ENCODE peak calls at places on chromosomes 5 and 9, in nine cellular contexts. L is right atrium auricular region, R is upper lobe of right lung, G is GM12864, J is fibroblast of pulmonary artery, W is heart left ventricle, T is tibial artery, N is pancreas, O is MM.1S. U is an unnamed sample.

GRCh38 chr5:56993241-56993640 is 41.3 kb upstream of the MIER3 start:
- DNase-seq in R (no peak), T (no peak), G (no peak), L (no peak), J (peak; percentile 1), O (no peak), N (no peak), W (no peak), U (no peak)

GRCh38 chr9:17837931-17838330 is 259.1 kb downstream of the SH3GL2 start:
- DNase-seq in L (no peak), W (no peak), R (no peak), T (no peak), J (peak; percentile 20), N (no peak), G (no peak), O (no peak), U (no peak)

GRCh38 chr9:133368249-133368881 is 7.5 kb downstream of the SURF4 start:
- DNase-seq in O (no peak), W (no peak), R (no peak), N (peak; percentile 53), J (no peak), G (no peak), L (no peak), T (no peak), U (no peak)

GRCh38 chr9:83620841-83621636 is 1.9 kb upstream of the IDNK start:
- DNase-seq in W (no peak), G (no peak), T (no peak), R (no peak), O (peak; percentile 46), J (peak; percentile 69), N (peak; percentile 55), L (no peak), U (peak; percentile 65)

GRCh38 chr5:66498791-66499207 is 97.4 kb upstream of the MAST4 start:
- DNase-seq in J (peak; percentile 60), G (no peak), W (peak; percentile 37), O (no peak), L (no peak), R (no peak), T (no peak), N (no peak), U (peak; percentile 11)

GRCh38 chr5:177430972-177431316 is 4.5 kb downstream of the GRK6 start:
- DNase-seq in W (no peak), J (no peak), R (peak; percentile 57), L (no peak), N (no peak), T (no peak), G (no peak), O (no peak), U (no peak)

GRCh38 chr9:86352440-86353106 is 1.6 kb downstream of the TUT7 start:
- DNase-seq in G (no peak), L (no peak), W (no peak), R (no peak), T (no peak), J (peak; percentile 29), N (no peak), O (peak; percentile 71), U (peak; percentile 62)

GRCh38 chr9:101880846-101881245 is 142.4 kb upstream of the GRIN3A start:
- DNase-seq in L (no peak), G (no peak), N (no peak), T (no peak), R (no peak), W (no peak), O (no peak), J (no peak), U (no peak)

GRCh38 chr5:130213607-130214006 is 309.3 kb downstream of the CHSY3 start:
- DNase-seq in J (peak; percentile 49), O (no peak), N (no peak), T (no peak), L (no peak), W (no peak), G (no peak), R (no peak), U (no peak)

GRCh38 chr5:15450949-15451348 is 49.0 kb upstream of the FBXL7 start:
- DNase-seq in T (no peak), W (no peak), R (no peak), L (no peak), G (no peak), N (no peak), J (no peak), O (no peak), U (no peak)

DNA sequence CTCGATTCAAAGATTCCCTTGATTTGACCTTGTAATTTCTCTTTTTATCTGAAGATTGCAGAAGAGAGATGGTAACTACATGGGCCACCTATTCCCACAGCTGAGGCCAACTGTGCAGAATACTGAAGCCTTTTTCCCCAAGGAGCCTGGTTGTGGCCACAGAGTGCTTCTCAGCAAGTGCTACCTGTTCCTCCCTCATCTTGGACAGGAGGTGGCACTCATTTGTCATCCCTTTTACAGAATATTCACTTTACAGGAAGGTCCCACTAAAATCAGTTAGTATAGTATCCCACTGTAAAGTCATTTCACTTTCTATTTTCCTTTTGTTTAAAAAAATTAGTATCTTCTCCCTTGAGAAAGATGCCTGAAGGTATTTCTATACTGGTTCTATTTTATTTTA is 346.4 kb downstream of the ARL15 start:
- DNase-seq in L (no peak), N (no peak), R (no peak), T (no peak), O (no peak), J (no peak), G (no peak), W (no peak), U (no peak)
- TF ChIP-seq CTCF in L (no peak), N (no peak), R (no peak), T (no peak), O (no peak), J (no peak), G (no peak), W (no peak), U (peak; percentile 1)

GRCh38 chr5:172182291-172182690 is 5.7 kb downstream of the STK10 start:
- DNase-seq in N (no peak), W (no peak), L (no peak), G (no peak), T (no peak), O (no peak), R (no peak), J (no peak), U (no peak)

GRCh38 chr5:172180936-172181335 is 7.1 kb downstream of the STK10 start:
- DNase-seq in J (no peak), L (no peak), T (no peak), G (no peak), O (no peak), N (no peak), W (no peak), R (no peak), U (no peak)

GRCh38 chr5:172178301-172179031 is 9.6 kb downstream of the STK10 start:
- DNase-seq in G (no peak), R (no peak), T (no peak), W (no peak), J (no peak), L (no peak), N (no peak), O (peak; percentile 54), U (peak; percentile 79)

GRCh38 chr5:172177232-172177631 is 10.8 kb downstream of the STK10 start:
- DNase-seq in T (no peak), G (no peak), J (no peak), W (no peak), R (no peak), O (no peak), L (no peak), N (no peak), U (no peak)

GRCh38 chr5:172179032-172179989 is 8.7 kb downstream of the STK10 start:
- DNase-seq in J (peak; percentile 74), L (no peak), W (peak; percentile 35), G (no peak), O (peak; percentile 73), R (no peak), N (no peak), T (no peak), U (peak; percentile 85)
- H3K4me3 ChIP-seq in J (peak overlapping the region; percentile 5), L (peak overlapping the region; percentile 3), W (peak overlapping the region; percentile 20), G (peak overlapping the region; percentile 8), O (peak overlapping the region; percentile 43), R (peak overlapping the region; percentile 17), N (no peak overlapping the region), T (no peak overlapping the region), U (peak overlapping the region; percentile 53)

DNA sequence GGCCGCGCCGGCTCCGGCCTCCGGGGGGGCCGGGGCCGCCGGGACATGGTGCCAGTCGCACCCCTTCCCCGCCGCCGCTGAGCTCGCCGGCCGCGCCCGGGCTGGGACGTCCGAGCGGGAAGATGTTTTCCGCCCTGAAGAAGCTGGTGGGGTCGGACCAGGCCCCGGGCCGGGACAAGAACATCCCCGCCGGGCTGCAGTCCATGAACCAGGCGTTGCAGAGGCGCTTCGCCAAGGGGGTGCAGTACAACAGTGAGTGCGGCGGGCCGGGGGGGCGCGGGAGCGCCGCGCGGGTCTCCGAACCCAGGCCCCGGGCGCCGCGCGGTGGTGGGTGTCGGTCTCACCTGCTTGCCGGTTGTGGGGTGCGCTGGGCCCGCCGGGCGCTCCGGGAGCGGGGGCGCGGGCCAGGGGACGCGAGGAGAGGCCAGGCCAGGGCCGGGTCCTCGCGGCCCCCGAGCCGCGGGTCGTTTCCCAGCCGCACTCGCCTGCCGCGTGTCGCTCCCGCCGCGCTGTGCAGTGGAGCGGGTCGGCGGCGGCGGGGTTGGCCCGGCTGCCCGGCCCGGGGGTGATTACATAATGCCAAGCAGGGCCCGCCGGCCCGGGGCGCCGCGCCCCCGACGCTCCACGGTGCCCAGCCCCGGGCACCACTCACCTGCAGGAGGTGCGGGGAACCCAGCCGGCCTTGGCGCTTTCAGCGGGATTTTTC is 480 bp downstream of the RABL6 start:
- DNase-seq in J (no peak), R (peak; percentile 81), W (peak; percentile 50), N (peak; percentile 59), G (no peak), T (no peak), L (no peak), O (peak; percentile 22), U (peak; percentile 48)
- TF ChIP-seq CTCF in J (no peak), R (no peak), W (no peak), N (no peak), G (no peak), T (no peak), L (peak; percentile 19), O (no peak), U (no peak)

DNA sequence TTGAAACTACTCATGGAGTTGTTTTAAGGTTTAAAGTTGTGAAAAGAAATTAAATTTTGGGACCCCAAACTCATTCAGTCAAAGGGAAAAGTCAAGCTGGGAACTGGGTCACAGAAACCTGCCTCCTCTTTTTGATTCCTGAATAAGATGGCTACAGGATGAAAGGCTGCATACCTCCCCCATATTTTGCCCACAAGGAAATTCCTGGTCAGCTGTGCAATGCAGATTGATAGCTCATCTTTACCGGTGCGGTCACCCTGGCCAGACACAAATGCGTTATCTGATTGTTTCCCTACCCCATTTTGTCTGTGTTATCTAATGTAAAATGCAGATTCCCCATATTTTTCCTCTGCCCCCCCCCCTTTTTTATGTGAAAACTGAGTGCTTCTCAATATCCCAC is 1.3 kb downstream of the HAVCR2 start:
- DNase-seq in T (no peak), G (no peak), R (no peak), L (no peak), W (no peak), N (no peak), O (no peak), J (no peak), U (no peak)
- H3K4me3 ChIP-seq in T (no peak overlapping the region), G (peak overlapping the region; percentile 35), R (peak overlapping the region; percentile 40), L (no peak overlapping the region), W (peak overlapping the region; percentile 33), N (no peak overlapping the region), O (no peak overlapping the region), J (no peak overlapping the region), U (peak overlapping the region; percentile 54)

DNA sequence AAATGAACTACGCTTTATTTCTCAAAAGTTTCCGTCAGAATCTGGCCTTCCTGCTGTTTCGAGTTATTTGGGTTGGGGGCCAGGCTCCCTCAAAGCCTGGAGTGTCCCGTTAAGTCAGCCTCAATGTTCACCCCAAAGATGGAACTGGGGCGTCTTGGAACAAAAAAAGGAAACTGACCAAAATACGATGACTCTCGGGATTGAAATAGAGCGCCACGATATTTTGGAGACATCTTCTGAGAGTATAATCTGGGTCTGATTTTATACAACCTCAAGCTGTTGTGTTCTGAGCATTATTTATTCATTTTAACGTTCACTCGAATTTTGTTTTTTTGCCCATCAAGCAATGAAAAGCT is 28.1 kb downstream of the TLX3 start:
- DNase-seq in J (no peak), R (no peak), T (no peak), L (no peak), G (no peak), O (no peak), W (no peak), N (no peak), U (no peak)
- TF ChIP-seq CTCF in J (no peak), R (no peak), T (no peak), L (no peak), G (no peak), O (no peak), W (no peak), N (no peak), U (no peak)

U was measured in GM12865.